ENCODE peak calls at places on chromosomes 2 and 18, in nine cellular contexts. K, U, L, V, H, X, F, A and M are unnamed samples.

GRCh38 chr2:18154259-18154658 is 275.8 kb downstream of the KCNS3 start:
- DNase-seq in K (no peak), U (no peak), L (peak; percentile 41), V (no peak), H (no peak), X (no peak), F (no peak), A (no peak), M (no peak)

GRCh38 chr2:198287706-198288105 is 483.3 kb downstream of the PLCL1 start:
- DNase-seq in K (no peak), U (no peak), L (no peak), V (no peak), H (no peak), X (no peak), F (no peak), A (no peak), M (no peak)

GRCh38 chr18:79796531-79797390 is 977 bp upstream of the KCNG2 start:
- DNase-seq in K (no peak), U (no peak), L (no peak), V (no peak), H (no peak), X (no peak), F (no peak), A (peak; percentile 53), M (no peak)

GRCh38 chr2:37000273-37000780 is 34.0 kb upstream of the STRN start:
- DNase-seq in K (no peak), U (no peak), L (peak; percentile 42), V (no peak), H (peak; percentile 32), X (no peak), F (peak; percentile 24), A (no peak), M (no peak)

GRCh38 chr2:152432206-152432653 is 97.3 kb downstream of the FMNL2 start:
- DNase-seq in K (no peak), U (no peak), L (peak; percentile 94), V (no peak), H (peak; percentile 41), X (no peak), F (no peak), A (no peak), M (peak; percentile 77)

GRCh38 chr2:26462511-26463251 is 15.2 kb downstream of the OTOF start:
- DNase-seq in K (no peak), U (no peak), L (peak; percentile 47), V (no peak), H (peak; percentile 58), X (peak; percentile 93), F (peak; percentile 46), A (peak; percentile 77), M (peak; percentile 73)

GRCh38 chr2:99861376-99861760 is 281.0 kb downstream of the AFF3 start:
- DNase-seq in K (no peak), U (no peak), L (no peak), V (peak; percentile 7), H (peak; percentile 66), X (no peak), F (peak; percentile 63), A (no peak), M (no peak)

GRCh38 chr2:99615247-99615771 is 125.5 kb upstream of the REV1 start:
- DNase-seq in K (no peak), U (no peak), L (no peak), V (no peak), H (no peak), X (peak; percentile 79), F (no peak), A (peak; percentile 54), M (no peak)

GRCh38 chr2:120552079-120552478 is 183.6 kb upstream of the GLI2 start:
- DNase-seq in K (no peak), U (no peak), L (no peak), V (no peak), H (no peak), X (no peak), F (no peak), A (no peak), M (no peak)

GRCh38 chr2:120551540-120551939 is 184.1 kb upstream of the GLI2 start:
- DNase-seq in K (no peak), U (no peak), L (no peak), V (no peak), H (peak; percentile 32), X (no peak), F (peak; percentile 8), A (no peak), M (no peak)

GRCh38 chr2:120550274-120550673 is 185.4 kb upstream of the GLI2 start:
- DNase-seq in K (no peak), U (no peak), L (no peak), V (no peak), H (no peak), X (no peak), F (no peak), A (no peak), M (no peak)

GRCh38 chr2:120549841-120550240 is 185.8 kb upstream of the GLI2 start:
- DNase-seq in K (no peak), U (no peak), L (no peak), V (no peak), H (no peak), X (no peak), F (no peak), A (no peak), M (no peak)

DNA sequence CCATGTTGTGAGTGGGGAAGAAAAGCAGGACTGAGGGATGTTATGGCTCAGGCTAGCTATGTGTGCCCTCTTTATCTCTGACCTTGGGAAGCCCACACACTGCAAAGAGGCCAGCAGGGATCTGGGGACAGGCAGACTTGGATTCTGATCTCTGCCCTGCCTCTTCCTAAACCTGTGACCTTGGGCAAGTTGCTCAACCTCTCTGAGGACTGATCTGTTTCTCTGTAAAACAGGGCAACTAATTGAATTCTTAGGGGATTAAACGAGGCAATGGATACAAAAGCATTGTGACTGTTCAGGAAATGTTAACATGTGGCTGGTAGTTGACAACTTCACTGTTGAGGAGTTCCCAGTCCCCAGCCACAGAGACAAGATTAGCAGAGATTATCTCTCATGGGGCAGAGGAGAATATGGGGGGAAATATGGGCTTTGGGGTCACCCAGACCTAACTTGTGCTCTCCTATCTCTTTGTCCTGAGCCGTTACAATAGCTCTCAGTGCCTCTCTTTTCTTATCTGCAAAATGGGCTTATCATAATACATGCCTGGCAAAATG is 184.7 kb upstream of the GLI2 start:
- DNase-seq in K (no peak), U (no peak), L (no peak), V (no peak), H (no peak), X (no peak), F (no peak), A (no peak), M (no peak)
- H3K27me3 ChIP-seq in K (no peaks in the 10 kb centered on the region), U (peaks cover 21% of the 10 kb centered on the region), L (peaks cover 7% of the 10 kb centered on the region), V (no peaks in the 10 kb centered on the region), H (peaks cover 6% of the 10 kb centered on the region), X (peaks cover 33% of the 10 kb centered on the region), F (peaks cover 18% of the 10 kb centered on the region), A (peaks cover 26% of the 10 kb centered on the region), M (no peaks in the 10 kb centered on the region)

GRCh38 chr2:39175391-39175790 is 54.5 kb upstream of the SOS1 start:
- DNase-seq in K (no peak), U (no peak), L (peak; percentile 18), V (no peak), H (no peak), X (no peak), F (no peak), A (no peak), M (no peak)
- TF ChIP-seq CTCF in K (no peak), U (no peak), L (no peak), V (no peak), H (no peak), X (no peak), F (no peak), A (no peak), M (no peak)

GRCh38 chr2:168114619-168115018 is 132.8 kb downstream of the STK39 start:
- DNase-seq in K (no peak), U (no peak), L (no peak), V (no peak), H (no peak), X (no peak), F (no peak), A (no peak), M (no peak)

GRCh38 chr2:168116448-168116847 is 130.9 kb downstream of the STK39 start:
- DNase-seq in K (no peak), U (no peak), L (no peak), V (no peak), H (peak; percentile 13), X (peak; percentile 77), F (no peak), A (peak; percentile 80), M (peak; percentile 20)

GRCh38 chr2:168119519-168120141 is 127.8 kb downstream of the STK39 start:
- DNase-seq in K (no peak), U (peak; percentile 32), L (no peak), V (peak; percentile 71), H (peak; percentile 76), X (peak; percentile 63), F (peak; percentile 68), A (peak; percentile 90), M (peak; percentile 69)

GRCh38 chr2:168118733-168119518 is 128.5 kb downstream of the STK39 start:
- DNase-seq in K (no peak), U (peak; percentile 54), L (peak; percentile 52), V (peak; percentile 80), H (peak; percentile 82), X (peak; percentile 59), F (peak; percentile 77), A (peak; percentile 95), M (peak; percentile 82)

DNA sequence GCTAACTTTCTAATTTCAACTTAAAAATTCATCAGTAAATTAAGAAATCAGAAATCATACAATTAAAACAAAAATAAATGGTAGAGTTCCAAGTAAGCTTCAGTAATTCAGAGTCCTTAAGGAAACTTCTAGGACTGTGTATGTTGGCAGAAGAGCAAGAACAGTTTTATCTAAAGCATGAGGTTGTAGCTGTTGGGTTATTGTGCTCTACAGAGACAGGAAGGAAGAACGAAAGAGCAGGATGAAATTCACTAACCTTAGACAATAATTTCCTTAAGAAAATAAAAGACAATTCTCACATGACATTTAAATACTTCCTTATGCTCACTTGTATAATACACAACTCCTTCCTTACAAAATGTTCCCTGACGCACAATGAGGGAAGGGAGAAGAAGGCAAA is 133.4 kb downstream of the STK39 start:
- DNase-seq in K (no peak), U (no peak), L (no peak), V (no peak), H (no peak), X (no peak), F (peak; percentile 90), A (no peak), M (no peak)
- H3K27ac ChIP-seq in K (no peak overlapping the region), U (no peak overlapping the region), L (no peak overlapping the region), V (no peak overlapping the region), H (no peak overlapping the region), X (no peak overlapping the region), F (peak overlapping the region; percentile 7), A (no peak overlapping the region), M (no peak overlapping the region)

GRCh38 chr2:170817999-170818293 is 1.3 kb downstream of the GAD1 start:
- DNase-seq in K (no peak), U (no peak), L (no peak), V (no peak), H (no peak), X (no peak), F (no peak), A (peak; percentile 66), M (no peak)

GRCh38 chr2:170815311-170815710 is 1.4 kb upstream of the GAD1 start:
- DNase-seq in K (no peak), U (no peak), L (no peak), V (no peak), H (no peak), X (no peak), F (no peak), A (no peak), M (no peak)

GRCh38 chr2:170817247-170817998 is 736 bp downstream of the GAD1 start:
- DNase-seq in K (no peak), U (no peak), L (peak; percentile 46), V (no peak), H (peak; percentile 5), X (peak; percentile 81), F (peak; percentile 40), A (peak; percentile 57), M (no peak)

GRCh38 chr2:170815746-170816498 is 765 bp upstream of the GAD1 start:
- DNase-seq in K (peak; percentile 48), U (no peak), L (peak; percentile 63), V (peak; percentile 80), H (peak; percentile 21), X (peak; percentile 96), F (peak; percentile 31), A (peak; percentile 94), M (peak; percentile 33)

DNA sequence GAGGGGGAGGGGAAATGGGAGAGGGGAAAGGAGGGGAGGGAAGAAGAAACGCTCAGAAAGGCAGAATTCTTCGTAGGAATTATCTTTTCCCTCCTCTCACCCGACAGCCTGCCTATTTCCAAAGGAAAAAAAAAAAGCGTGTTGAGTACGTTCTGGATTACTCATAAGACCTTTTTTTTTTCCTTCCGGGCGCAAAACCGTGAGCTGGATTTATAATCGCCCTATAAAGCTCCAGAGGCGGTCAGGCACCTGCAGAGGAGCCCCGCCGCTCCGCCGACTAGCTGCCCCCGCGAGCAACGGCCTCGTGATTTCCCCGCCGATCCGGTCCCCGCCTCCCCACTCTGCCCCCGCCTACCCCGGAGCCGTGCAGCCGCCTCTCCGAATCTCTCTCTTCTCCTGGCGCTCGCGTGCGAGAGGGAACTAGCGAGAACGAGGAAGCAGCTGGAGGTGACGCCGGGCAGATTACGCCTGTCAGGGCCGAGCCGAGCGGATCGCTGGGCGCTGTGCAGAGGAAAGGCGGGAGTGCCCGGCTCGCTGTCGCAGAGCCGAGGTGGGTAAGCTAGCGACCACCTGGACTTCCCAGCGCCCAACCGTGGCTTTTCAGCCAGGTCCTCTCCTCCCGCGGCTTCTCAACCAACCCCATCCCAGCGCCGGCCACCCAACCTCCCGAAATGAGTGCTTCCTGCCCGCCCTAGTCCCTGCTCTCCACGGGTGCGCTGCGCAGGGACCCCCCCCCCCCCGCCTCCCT is at the start of gene GAD1:
- DNase-seq in K (peak; percentile 72), U (no peak), L (peak; percentile 70), V (peak; percentile 75), H (peak; percentile 46), X (peak; percentile 88), F (peak; percentile 63), A (peak; percentile 78), M (peak; percentile 56)
- H3K27me3 ChIP-seq in K (peaks cover 54% of the 10 kb centered on the region), U (peaks cover 88% of the 10 kb centered on the region), L (peaks cover 89% of the 10 kb centered on the region), V (peaks cover 68% of the 10 kb centered on the region), H (peaks cover 83% of the 10 kb centered on the region), X (peaks cover 69% of the 10 kb centered on the region), F (peaks cover 80% of the 10 kb centered on the region), A (peaks cover 89% of the 10 kb centered on the region), M (peaks cover 78% of the 10 kb centered on the region)